ENCODE peak calls at places on chromosomes 1 and 21, in ten cellular contexts. C is stimulated activated naive B cell treated with anti-CD40 and anti-IgM and Interleukin-4, amounts not matched to agents 10 μg/mL and 1 μg/mL and 100 μg/mL, for 72 hours; W is G401; O is T-helper 2 cell; X is body of pancreas; H is AG20443; D is activated CD8-positive, alpha-beta memory T cell treated with anti-CD3 and anti-CD28 coated beads, Interleukin-2, amount 50 U/mL, for 48 hours; B is DMS153; A is AG09319; E is mucosa of descending colon. F is an unnamed sample.

GRCh38 chr1:181898773-181899172 is 162.7 kb downstream of the ZNF648 start:
- DNase-seq in C (no peak), W (no peak), O (no peak), X (no peak), H (no peak), D (no peak), B (no peak), A (no peak), E (no peak), F (no peak)

GRCh38 chr1:56472860-56473259 is 106.5 kb downstream of the PLPP3 start:
- DNase-seq in C (peak; percentile 58), W (no peak), O (no peak), X (peak; percentile 25), H (no peak), D (no peak), B (no peak), A (no peak), E (no peak), F (no peak)

GRCh38 chr1:6321205-6321604 is 60.3 kb upstream of the GPR153 start:
- DNase-seq in C (no peak), W (no peak), O (no peak), X (no peak), H (peak; percentile 32), D (no peak), B (no peak), A (no peak), E (no peak), F (no peak)

GRCh38 chr1:61741682-61742619 is at the start of gene PATJ:
- DNase-seq in C (peak; percentile 43), W (peak; percentile 79), O (peak; percentile 62), X (peak; percentile 87), H (peak; percentile 75), D (peak; percentile 73), B (peak; percentile 52), A (peak; percentile 1), E (peak; percentile 90), F (peak; percentile 85)

GRCh38 chr21:46559291-46559983 is 45.4 kb downstream of the S100B start:
- DNase-seq in C (no peak), W (no peak), O (peak; percentile 21), X (no peak), H (no peak), D (peak; percentile 84), B (no peak), A (no peak), E (no peak), F (peak; percentile 38)

GRCh38 chr1:7401814-7402547 is 369.1 kb upstream of the VAMP3 start:
- DNase-seq in C (no peak), W (peak; percentile 57), O (no peak), X (peak; percentile 28), H (peak; percentile 94), D (peak; percentile 20), B (no peak), A (peak; percentile 87), E (no peak), F (peak; percentile 33)

GRCh38 chr1:152899027-152899426 is 9.3 kb upstream of the IVL start:
- DNase-seq in C (no peak), W (no peak), O (no peak), X (no peak), H (no peak), D (no peak), B (no peak), A (no peak), E (no peak), F (no peak)

GRCh38 chr1:65148548-65149390 is 766 bp downstream of the AK4 start:
- DNase-seq in C (peak; percentile 21), W (peak; percentile 61), O (no peak), X (no peak), H (peak; percentile 79), D (peak; percentile 87), B (peak; percentile 18), A (no peak), E (peak; percentile 63), F (peak; percentile 59)

GRCh38 chr1:229117664-229118300 is 153.1 kb upstream of the RAB4A start:
- DNase-seq in C (no peak), W (no peak), O (no peak), X (peak; percentile 97), H (peak; percentile 62), D (no peak), B (peak; percentile 28), A (no peak), E (peak; percentile 71), F (peak; percentile 90)

GRCh38 chr1:28983509-28984310 is 69.3 kb downstream of the EPB41 start:
- DNase-seq in C (no peak), W (peak; percentile 81), O (no peak), X (peak; percentile 81), H (no peak), D (no peak), B (no peak), A (no peak), E (no peak), F (peak; percentile 85)

GRCh38 chr1:27884182-27884954 is 12.0 kb downstream of the THEMIS2 start:
- DNase-seq in C (peak; percentile 77), W (no peak), O (no peak), X (peak; percentile 44), H (no peak), D (no peak), B (no peak), A (no peak), E (no peak), F (no peak)

GRCh38 chr1:184427722-184428121 is 40.9 kb downstream of the C1orf21 start:
- DNase-seq in C (no peak), W (no peak), O (no peak), X (no peak), H (no peak), D (no peak), B (no peak), A (no peak), E (no peak), F (no peak)

GRCh38 chr1:1763657-1764621 is 14.3 kb downstream of the NADK start:
- DNase-seq in C (no peak), W (no peak), O (no peak), X (peak; percentile 83), H (peak; percentile 38), D (no peak), B (no peak), A (no peak), E (peak; percentile 79), F (peak; percentile 96)

GRCh38 chr1:208252126-208252853 is 8.1 kb upstream of the PLXNA2 start:
- DNase-seq in C (no peak), W (no peak), O (no peak), X (peak; percentile 70), H (no peak), D (no peak), B (no peak), A (no peak), E (no peak), F (peak; percentile 87)

GRCh38 chr1:157390646-157391045 is 161.7 kb downstream of the FCRL5 start:
- DNase-seq in C (no peak), W (no peak), O (no peak), X (no peak), H (peak; percentile 86), D (no peak), B (no peak), A (peak; percentile 3), E (no peak), F (no peak)

GRCh38 chr1:2384941-2385481 is 6.3 kb downstream of the MORN1 start:
- DNase-seq in C (no peak), W (peak; percentile 87), O (no peak), X (no peak), H (no peak), D (no peak), B (no peak), A (no peak), E (peak; percentile 61), F (no peak)

GRCh38 chr1:178031856-178032320 is 62.0 kb upstream of the RASAL2 start:
- DNase-seq in C (peak; percentile 11), W (peak; percentile 51), O (no peak), X (peak; percentile 95), H (peak; percentile 93), D (peak; percentile 63), B (peak; percentile 80), A (peak; percentile 89), E (peak; percentile 60), F (peak; percentile 94)

GRCh38 chr1:16900771-16901170 is 5.0 kb downstream of the RNU1-2 start:
- DNase-seq in C (no peak), W (no peak), O (no peak), X (no peak), H (no peak), D (no peak), B (no peak), A (no peak), E (no peak), F (no peak)

GRCh38 chr1:52186449-52186848 is 44.6 kb downstream of the ZFYVE9 start:
- DNase-seq in C (no peak), W (no peak), O (no peak), X (no peak), H (peak; percentile 25), D (no peak), B (no peak), A (no peak), E (no peak), F (no peak)

GRCh38 chr1:175820456-175820855 is 77.1 kb upstream of the TNR start:
- DNase-seq in C (no peak), W (no peak), O (no peak), X (no peak), H (no peak), D (no peak), B (no peak), A (no peak), E (no peak), F (no peak)

GRCh38 chr1:62040450-62040849 is 154.2 kb upstream of the L1TD1 start:
- DNase-seq in C (no peak), W (no peak), O (no peak), X (no peak), H (no peak), D (no peak), B (no peak), A (no peak), E (no peak), F (no peak)

GRCh38 chr21:36477559-36477958 is 2.4 kb downstream of the CLDN14 start:
- DNase-seq in C (no peak), W (no peak), O (no peak), X (no peak), H (no peak), D (no peak), B (no peak), A (no peak), E (no peak), F (no peak)

GRCh38 chr1:154992721-154993571 is 440 bp upstream of the LENEP start:
- DNase-seq in C (no peak), W (no peak), O (no peak), X (no peak), H (no peak), D (no peak), B (no peak), A (no peak), E (peak; percentile 41), F (no peak)

GRCh38 chr1:116724765-116725375 is 29.4 kb upstream of the CD2 start:
- DNase-seq in C (peak; percentile 31), W (peak; percentile 37), O (peak; percentile 67), X (peak; percentile 76), H (peak; percentile 43), D (peak; percentile 83), B (peak; percentile 46), A (peak; percentile 22), E (no peak), F (no peak)

GRCh38 chr1:67350783-67351182 is 43.1 kb downstream of the IL12RB2 start:
- DNase-seq in C (no peak), W (no peak), O (no peak), X (no peak), H (no peak), D (no peak), B (no peak), A (no peak), E (no peak), F (no peak)